ENCODE peak calls at places on chromosomes 12 and 14, in ten cellular contexts. One of them, this sample, is unnamed.

GRCh38 chr12:51820721-51821422 is 27.6 kb downstream of the FIGNL2 start:
- DNase-seq in choroid plexus epithelial cell: no peak
- DNase-seq in fibroblast of pulmonary artery: peak; percentile 42
- DNase-seq in dorsolateral prefrontal cortex: peak; percentile 82
- DNase-seq in WERI-Rb-1: no peak
- DNase-seq in foreskin fibroblast: peak; percentile 24
- DNase-seq in fibroblast of the aortic adventitia: no peak
- DNase-seq in lower leg skin: no peak
- DNase-seq in stomach: peak; percentile 60
- DNase-seq in epithelial cell of esophagus: peak; percentile 16
- DNase-seq in this sample: no peak

GRCh38 chr12:52060498-52061177 is 9.1 kb upstream of the ATG101 start:
- DNase-seq in choroid plexus epithelial cell: no peak
- DNase-seq in fibroblast of pulmonary artery: peak; percentile 62
- DNase-seq in dorsolateral prefrontal cortex: no peak
- DNase-seq in WERI-Rb-1: no peak
- DNase-seq in foreskin fibroblast: no peak
- DNase-seq in fibroblast of the aortic adventitia: peak; percentile 62
- DNase-seq in lower leg skin: no peak
- DNase-seq in stomach: no peak
- DNase-seq in epithelial cell of esophagus: no peak
- DNase-seq in this sample: no peak

GRCh38 chr12:4628406-4628805 is 20.4 kb downstream of the AKAP3 start:
- DNase-seq in choroid plexus epithelial cell: no peak
- DNase-seq in fibroblast of pulmonary artery: no peak
- DNase-seq in dorsolateral prefrontal cortex: no peak
- DNase-seq in WERI-Rb-1: no peak
- DNase-seq in foreskin fibroblast: no peak
- DNase-seq in fibroblast of the aortic adventitia: no peak
- DNase-seq in lower leg skin: no peak
- DNase-seq in stomach: no peak
- DNase-seq in epithelial cell of esophagus: peak; percentile 72
- DNase-seq in this sample: no peak

GRCh38 chr12:42862055-42862454 is 272.5 kb upstream of the PRICKLE1 start:
- DNase-seq in choroid plexus epithelial cell: peak; percentile 25
- DNase-seq in fibroblast of pulmonary artery: no peak
- DNase-seq in dorsolateral prefrontal cortex: no peak
- DNase-seq in WERI-Rb-1: no peak
- DNase-seq in foreskin fibroblast: peak; percentile 8
- DNase-seq in fibroblast of the aortic adventitia: no peak
- DNase-seq in lower leg skin: no peak
- DNase-seq in stomach: no peak
- DNase-seq in epithelial cell of esophagus: peak; percentile 2
- DNase-seq in this sample: peak; percentile 60

GRCh38 chr12:11885261-11886038 is 185.3 kb upstream of the BCL2L14 start:
- DNase-seq in choroid plexus epithelial cell: peak; percentile 68
- DNase-seq in fibroblast of pulmonary artery: peak; percentile 81
- DNase-seq in dorsolateral prefrontal cortex: no peak
- DNase-seq in WERI-Rb-1: no peak
- DNase-seq in foreskin fibroblast: peak; percentile 65
- DNase-seq in fibroblast of the aortic adventitia: peak; percentile 7
- DNase-seq in lower leg skin: no peak
- DNase-seq in stomach: peak; percentile 46
- DNase-seq in epithelial cell of esophagus: peak; percentile 96
- DNase-seq in this sample: no peak

GRCh38 chr14:69882915-69883314 is 3.7 kb downstream of the SMOC1 start:
- DNase-seq in choroid plexus epithelial cell: no peak
- DNase-seq in fibroblast of pulmonary artery: no peak
- DNase-seq in dorsolateral prefrontal cortex: no peak
- DNase-seq in WERI-Rb-1: no peak
- DNase-seq in foreskin fibroblast: no peak
- DNase-seq in fibroblast of the aortic adventitia: no peak
- DNase-seq in lower leg skin: no peak
- DNase-seq in stomach: no peak
- DNase-seq in epithelial cell of esophagus: no peak
- DNase-seq in this sample: no peak

GRCh38 chr14:92540472-92541048 is 27.0 kb downstream of the RIN3 start:
- DNase-seq in choroid plexus epithelial cell: peak; percentile 99
- DNase-seq in fibroblast of pulmonary artery: peak; percentile 100
- DNase-seq in dorsolateral prefrontal cortex: no peak
- DNase-seq in WERI-Rb-1: no peak
- DNase-seq in foreskin fibroblast: peak; percentile 99
- DNase-seq in fibroblast of the aortic adventitia: peak; percentile 100
- DNase-seq in lower leg skin: peak; percentile 89
- DNase-seq in stomach: peak; percentile 64
- DNase-seq in epithelial cell of esophagus: peak; percentile 95
- DNase-seq in this sample: peak; percentile 93

GRCh38 chr14:80942158-80942738 is 710 bp upstream of the CEP128 start:
- DNase-seq in choroid plexus epithelial cell: no peak
- DNase-seq in fibroblast of pulmonary artery: no peak
- DNase-seq in dorsolateral prefrontal cortex: no peak
- DNase-seq in WERI-Rb-1: no peak
- DNase-seq in foreskin fibroblast: no peak
- DNase-seq in fibroblast of the aortic adventitia: no peak
- DNase-seq in lower leg skin: no peak
- DNase-seq in stomach: no peak
- DNase-seq in epithelial cell of esophagus: peak; percentile 8
- DNase-seq in this sample: no peak

GRCh38 chr12:65596514-65597010 is 227.7 kb upstream of the HMGA2 start:
- DNase-seq in choroid plexus epithelial cell: peak; percentile 28
- DNase-seq in fibroblast of pulmonary artery: peak; percentile 60
- DNase-seq in dorsolateral prefrontal cortex: no peak
- DNase-seq in WERI-Rb-1: no peak
- DNase-seq in foreskin fibroblast: no peak
- DNase-seq in fibroblast of the aortic adventitia: no peak
- DNase-seq in lower leg skin: no peak
- DNase-seq in stomach: no peak
- DNase-seq in epithelial cell of esophagus: peak; percentile 98
- DNase-seq in this sample: no peak

GRCh38 chr12:90102957-90103652 is 394.5 kb upstream of the ATP2B1 start:
- DNase-seq in choroid plexus epithelial cell: peak; percentile 77
- DNase-seq in fibroblast of pulmonary artery: peak; percentile 67
- DNase-seq in dorsolateral prefrontal cortex: no peak
- DNase-seq in WERI-Rb-1: peak; percentile 44
- DNase-seq in foreskin fibroblast: peak; percentile 72
- DNase-seq in fibroblast of the aortic adventitia: peak; percentile 62
- DNase-seq in lower leg skin: no peak
- DNase-seq in stomach: no peak
- DNase-seq in epithelial cell of esophagus: peak; percentile 61
- DNase-seq in this sample: no peak

GRCh38 chr14:67738740-67739504 is 37.2 kb downstream of the RDH12 start:
- DNase-seq in choroid plexus epithelial cell: peak; percentile 98
- DNase-seq in fibroblast of pulmonary artery: peak; percentile 98
- DNase-seq in dorsolateral prefrontal cortex: peak; percentile 51
- DNase-seq in WERI-Rb-1: no peak
- DNase-seq in foreskin fibroblast: peak; percentile 94
- DNase-seq in fibroblast of the aortic adventitia: peak; percentile 99
- DNase-seq in lower leg skin: peak; percentile 87
- DNase-seq in stomach: peak; percentile 63
- DNase-seq in epithelial cell of esophagus: peak; percentile 89
- DNase-seq in this sample: peak; percentile 84

GRCh38 chr12:91422107-91422506 is 239.5 kb upstream of the DCN start:
- DNase-seq in choroid plexus epithelial cell: no peak
- DNase-seq in fibroblast of pulmonary artery: no peak
- DNase-seq in dorsolateral prefrontal cortex: no peak
- DNase-seq in WERI-Rb-1: no peak
- DNase-seq in foreskin fibroblast: no peak
- DNase-seq in fibroblast of the aortic adventitia: no peak
- DNase-seq in lower leg skin: no peak
- DNase-seq in stomach: no peak
- DNase-seq in epithelial cell of esophagus: no peak
- DNase-seq in this sample: no peak

DNA sequence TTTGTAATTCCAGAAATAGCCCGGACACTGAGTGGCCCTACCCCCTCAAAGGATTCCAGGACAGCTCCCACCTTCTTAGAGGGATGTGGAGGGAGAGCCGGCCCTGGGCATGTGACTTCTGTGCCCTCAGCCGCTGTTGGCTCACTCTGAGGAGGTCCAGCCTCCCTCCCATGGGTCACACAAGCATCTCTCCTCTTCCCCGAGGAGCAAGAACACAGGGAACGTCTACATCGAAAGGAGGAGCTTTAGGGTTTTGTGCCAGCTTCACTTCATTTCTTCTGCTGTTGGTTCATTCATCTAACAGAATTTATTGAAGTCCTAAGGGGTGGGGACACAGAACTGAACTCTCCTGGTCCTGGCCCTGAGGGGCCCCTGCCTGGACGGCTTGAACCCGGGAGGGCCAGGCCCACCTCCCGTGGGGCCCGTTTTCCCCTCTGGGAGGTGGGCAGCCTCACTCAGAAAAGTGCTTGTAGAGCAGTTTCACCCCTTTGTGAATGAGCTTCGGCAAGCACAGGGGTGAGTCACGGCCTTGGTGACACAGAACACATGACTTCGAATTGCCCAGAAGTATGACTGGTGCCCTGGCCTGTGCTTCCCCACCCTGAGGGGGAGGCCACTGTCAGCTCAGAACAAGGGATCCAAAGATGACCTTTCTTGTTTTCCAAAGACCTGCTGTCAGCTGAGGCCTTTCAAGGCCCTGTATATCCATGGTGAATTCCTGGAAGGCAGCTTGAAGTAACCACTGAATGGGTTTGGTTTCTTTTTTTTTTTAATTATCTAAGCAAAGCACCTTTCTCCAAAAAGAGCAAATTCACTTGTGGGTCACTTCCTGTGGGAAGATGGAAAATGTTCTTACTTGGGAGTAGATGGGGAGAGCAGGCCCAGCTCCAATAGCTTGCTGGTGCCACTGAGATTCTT is 39.2 kb downstream of the NFKBIA start:
- DNase-seq in choroid plexus epithelial cell: peak; percentile 76
- DNase-seq in fibroblast of pulmonary artery: peak; percentile 87
- DNase-seq in dorsolateral prefrontal cortex: peak; percentile 84
- DNase-seq in WERI-Rb-1: no peak
- DNase-seq in foreskin fibroblast: peak; percentile 95
- DNase-seq in fibroblast of the aortic adventitia: peak; percentile 85
- DNase-seq in lower leg skin: peak; percentile 90
- DNase-seq in stomach: peak; percentile 65
- DNase-seq in epithelial cell of esophagus: peak; percentile 93
- DNase-seq in this sample: peak; percentile 78
- H3K4me3 ChIP-seq in choroid plexus epithelial cell: no peak overlapping the region
- H3K4me3 ChIP-seq in fibroblast of pulmonary artery: no peak overlapping the region
- H3K4me3 ChIP-seq in dorsolateral prefrontal cortex: no peak overlapping the region
- H3K4me3 ChIP-seq in WERI-Rb-1: no peak overlapping the region
- H3K4me3 ChIP-seq in foreskin fibroblast: no peak overlapping the region
- H3K4me3 ChIP-seq in fibroblast of the aortic adventitia: no peak overlapping the region
- H3K4me3 ChIP-seq in lower leg skin: no peak overlapping the region
- H3K4me3 ChIP-seq in stomach: no peak overlapping the region
- H3K4me3 ChIP-seq in epithelial cell of esophagus: no peak overlapping the region
- H3K4me3 ChIP-seq in this sample: no peak overlapping the region

DNA sequence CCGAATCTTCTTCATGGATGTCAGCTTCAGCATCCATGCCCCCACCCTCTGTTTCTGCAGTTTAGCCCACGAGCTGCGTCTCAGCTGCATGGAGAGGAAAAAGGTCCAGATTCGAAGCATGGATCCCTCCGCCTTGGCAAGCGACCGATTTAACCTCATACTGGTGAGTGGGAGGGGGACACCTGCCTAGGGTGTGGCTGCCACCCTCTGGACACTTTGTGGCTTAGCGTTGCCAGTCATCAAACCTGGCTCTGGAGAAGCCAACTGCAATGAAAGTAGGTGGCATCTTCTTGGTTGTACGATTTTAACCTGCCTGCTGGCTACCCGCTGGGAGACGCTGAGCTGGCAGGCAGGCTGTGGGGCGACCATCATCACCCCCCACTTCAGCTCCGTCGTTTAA is 16.7 kb downstream of the DCAF4 start:
- DNase-seq in choroid plexus epithelial cell: no peak
- DNase-seq in fibroblast of pulmonary artery: no peak
- DNase-seq in dorsolateral prefrontal cortex: no peak
- DNase-seq in WERI-Rb-1: no peak
- DNase-seq in foreskin fibroblast: no peak
- DNase-seq in fibroblast of the aortic adventitia: no peak
- DNase-seq in lower leg skin: no peak
- DNase-seq in stomach: no peak
- DNase-seq in epithelial cell of esophagus: no peak
- DNase-seq in this sample: no peak
- TF ChIP-seq CTCF in choroid plexus epithelial cell: no peak
- TF ChIP-seq CTCF in fibroblast of pulmonary artery: no peak
- TF ChIP-seq CTCF in dorsolateral prefrontal cortex: no peak
- TF ChIP-seq CTCF in WERI-Rb-1: peak; percentile 51
- TF ChIP-seq CTCF in foreskin fibroblast: no peak
- TF ChIP-seq CTCF in fibroblast of the aortic adventitia: no peak
- TF ChIP-seq CTCF in lower leg skin: no peak
- TF ChIP-seq CTCF in stomach: no peak
- TF ChIP-seq CTCF in epithelial cell of esophagus: no peak
- TF ChIP-seq CTCF in this sample: peak; percentile 12

GRCh38 chr14:50775357-50775756 is 55.6 kb downstream of the NIN start:
- DNase-seq in choroid plexus epithelial cell: peak; percentile 87
- DNase-seq in fibroblast of pulmonary artery: peak; percentile 79
- DNase-seq in dorsolateral prefrontal cortex: no peak
- DNase-seq in WERI-Rb-1: no peak
- DNase-seq in foreskin fibroblast: peak; percentile 83
- DNase-seq in fibroblast of the aortic adventitia: peak; percentile 87
- DNase-seq in lower leg skin: no peak
- DNase-seq in stomach: no peak
- DNase-seq in epithelial cell of esophagus: peak; percentile 80
- DNase-seq in this sample: peak; percentile 56
- H3K4me3 ChIP-seq in choroid plexus epithelial cell: no peak overlapping the region
- H3K4me3 ChIP-seq in fibroblast of pulmonary artery: no peak overlapping the region
- H3K4me3 ChIP-seq in dorsolateral prefrontal cortex: no peak overlapping the region
- H3K4me3 ChIP-seq in WERI-Rb-1: no peak overlapping the region
- H3K4me3 ChIP-seq in foreskin fibroblast: no peak overlapping the region
- H3K4me3 ChIP-seq in fibroblast of the aortic adventitia: peak overlapping the region; percentile 34
- H3K4me3 ChIP-seq in lower leg skin: no peak overlapping the region
- H3K4me3 ChIP-seq in stomach: no peak overlapping the region
- H3K4me3 ChIP-seq in epithelial cell of esophagus: no peak overlapping the region
- H3K4me3 ChIP-seq in this sample: no peak overlapping the region

GRCh38 chr12:110616471-110617115 is 2.7 kb downstream of the TCTN1 start:
- DNase-seq in choroid plexus epithelial cell: no peak
- DNase-seq in fibroblast of pulmonary artery: no peak
- DNase-seq in dorsolateral prefrontal cortex: no peak
- DNase-seq in WERI-Rb-1: no peak
- DNase-seq in foreskin fibroblast: no peak
- DNase-seq in fibroblast of the aortic adventitia: no peak
- DNase-seq in lower leg skin: no peak
- DNase-seq in stomach: no peak
- DNase-seq in epithelial cell of esophagus: no peak
- DNase-seq in this sample: no peak

GRCh38 chr12:110615171-110615570 is 1.2 kb downstream of the TCTN1 start:
- DNase-seq in choroid plexus epithelial cell: no peak
- DNase-seq in fibroblast of pulmonary artery: no peak
- DNase-seq in dorsolateral prefrontal cortex: no peak
- DNase-seq in WERI-Rb-1: no peak
- DNase-seq in foreskin fibroblast: no peak
- DNase-seq in fibroblast of the aortic adventitia: no peak
- DNase-seq in lower leg skin: no peak
- DNase-seq in stomach: no peak
- DNase-seq in epithelial cell of esophagus: no peak
- DNase-seq in this sample: no peak

GRCh38 chr12:110613771-110614684 is at the start of gene TCTN1:
- DNase-seq in choroid plexus epithelial cell: peak; percentile 95
- DNase-seq in fibroblast of pulmonary artery: peak; percentile 94
- DNase-seq in dorsolateral prefrontal cortex: peak; percentile 98
- DNase-seq in WERI-Rb-1: peak; percentile 97
- DNase-seq in foreskin fibroblast: peak; percentile 98
- DNase-seq in fibroblast of the aortic adventitia: peak; percentile 89
- DNase-seq in lower leg skin: peak; percentile 95
- DNase-seq in stomach: peak; percentile 95
- DNase-seq in epithelial cell of esophagus: peak; percentile 95
- DNase-seq in this sample: no peak

GRCh38 chr12:110622582-110622981 is 8.7 kb downstream of the TCTN1 start:
- DNase-seq in choroid plexus epithelial cell: peak; percentile 46
- DNase-seq in fibroblast of pulmonary artery: no peak
- DNase-seq in dorsolateral prefrontal cortex: no peak
- DNase-seq in WERI-Rb-1: no peak
- DNase-seq in foreskin fibroblast: peak; percentile 29
- DNase-seq in fibroblast of the aortic adventitia: no peak
- DNase-seq in lower leg skin: no peak
- DNase-seq in stomach: no peak
- DNase-seq in epithelial cell of esophagus: no peak
- DNase-seq in this sample: no peak

GRCh38 chr12:110619534-110619953 is 5.6 kb downstream of the TCTN1 start:
- DNase-seq in choroid plexus epithelial cell: no peak
- DNase-seq in fibroblast of pulmonary artery: no peak
- DNase-seq in dorsolateral prefrontal cortex: no peak
- DNase-seq in WERI-Rb-1: no peak
- DNase-seq in foreskin fibroblast: peak; percentile 61
- DNase-seq in fibroblast of the aortic adventitia: no peak
- DNase-seq in lower leg skin: no peak
- DNase-seq in stomach: no peak
- DNase-seq in epithelial cell of esophagus: no peak
- DNase-seq in this sample: no peak
- TF ChIP-seq CTCF in choroid plexus epithelial cell: peak; percentile 28
- TF ChIP-seq CTCF in fibroblast of pulmonary artery: no peak
- TF ChIP-seq CTCF in dorsolateral prefrontal cortex: no peak
- TF ChIP-seq CTCF in WERI-Rb-1: peak; percentile 4
- TF ChIP-seq CTCF in foreskin fibroblast: no peak
- TF ChIP-seq CTCF in fibroblast of the aortic adventitia: no peak
- TF ChIP-seq CTCF in lower leg skin: no peak
- TF ChIP-seq CTCF in stomach: no peak
- TF ChIP-seq CTCF in epithelial cell of esophagus: no peak
- TF ChIP-seq CTCF in this sample: no peak